ENCODE peak calls at places on chromosomes 1 and 21, in eight cellular contexts. B is thyroid gland; R is sigmoid colon; I is PC-3; C is Panc1; G is testis; V is effector memory CD4-positive, alpha-beta T cell; U is HAP-1. E is an unnamed sample.

GRCh38 chr1:201501144-201501543 is 5.8 kb downstream of the CSRP1 start:
- DNase-seq in B (no peak), R (peak), I (no peak), C (no peak), G (no peak), V (no peak), U (no peak), E (no peak)

GRCh38 chr1:12709696-12710095 is 6.2 kb upstream of the AADACL3 start:
- DNase-seq in B (no peak), R (no peak), I (no peak), C (no peak), G (no peak), V (no peak), U (no peak), E (no peak)

GRCh38 chr1:107413951-107414350 is 273.1 kb downstream of the NTNG1 start:
- DNase-seq in B (no peak), R (no peak), I (peak), C (no peak), G (no peak), V (no peak), U (no peak), E (no peak)

GRCh38 chr1:94143173-94143808 is 22.3 kb upstream of the ABCA4 start:
- DNase-seq in B (no peak), R (no peak), I (no peak), C (no peak), G (no peak), V (no peak), U (no peak), E (peak)

GRCh38 chr1:230084408-230085177 is 17.6 kb downstream of the GALNT2 start:
- DNase-seq in B (no peak), R (no peak), I (peak), C (peak), G (peak), V (no peak), U (no peak), E (peak)

GRCh38 chr21:42652527-42653491 is 612 bp upstream of the PDE9A start:
- DNase-seq in B (peak), R (peak), I (peak), C (no peak), G (peak), V (no peak), U (peak), E (no peak)

GRCh38 chr1:114274621-114275317 is 121.1 kb upstream of the SYT6 start:
- DNase-seq in B (no peak), R (no peak), I (no peak), C (no peak), G (no peak), V (no peak), U (no peak), E (no peak)

GRCh38 chr21:27802816-27803475 is 836.1 kb upstream of the ADAMTS5 start:
- DNase-seq in B (no peak), R (no peak), I (peak), C (no peak), G (peak), V (no peak), U (peak), E (peak)

GRCh38 chr1:38028105-38028591 is 15.6 kb downstream of the UTP11 start:
- DNase-seq in B (no peak), R (no peak), I (peak), C (no peak), G (no peak), V (no peak), U (no peak), E (no peak)

GRCh38 chr1:112002525-112002924 is 13.1 kb upstream of the KCND3 start:
- DNase-seq in B (no peak), R (no peak), I (no peak), C (no peak), G (no peak), V (no peak), U (no peak), E (no peak)

GRCh38 chr1:63969461-63969893 is 195.7 kb downstream of the ROR1 start:
- DNase-seq in B (no peak), R (no peak), I (peak), C (no peak), G (no peak), V (no peak), U (no peak), E (no peak)

GRCh38 chr1:197986817-197987216 is 69.6 kb downstream of the LHX9 start:
- DNase-seq in B (no peak), R (no peak), I (no peak), C (no peak), G (no peak), V (no peak), U (no peak), E (no peak)

GRCh38 chr1:4527819-4528218 is 126.6 kb upstream of the AJAP1 start:
- DNase-seq in B (no peak), R (no peak), I (no peak), C (no peak), G (no peak), V (no peak), U (no peak), E (no peak)

GRCh38 chr1:158527190-158527815 is 26.9 kb downstream of the OR6Y1 start:
- DNase-seq in B (no peak), R (no peak), I (peak), C (no peak), G (no peak), V (no peak), U (no peak), E (no peak)

GRCh38 chr1:59845091-59845490 is 30.3 kb downstream of the HOOK1 start:
- DNase-seq in B (no peak), R (no peak), I (no peak), C (no peak), G (no peak), V (no peak), U (peak), E (no peak)

GRCh38 chr21:41603476-41603875 is 95.5 kb upstream of the TMPRSS2 start:
- DNase-seq in B (no peak), R (peak), I (no peak), C (no peak), G (no peak), V (no peak), U (no peak), E (no peak)

GRCh38 chr1:239354211-239354610 is 32.2 kb upstream of the CHRM3 start:
- DNase-seq in B (no peak), R (no peak), I (no peak), C (no peak), G (no peak), V (no peak), U (no peak), E (no peak)

GRCh38 chr1:85566890-85567289 is 13.7 kb upstream of the CCN1 start:
- DNase-seq in B (no peak), R (no peak), I (no peak), C (no peak), G (no peak), V (no peak), U (no peak), E (no peak)
- H3K4me3 ChIP-seq in B (no peak), R (no peak), I (no peak), C (no peak), G (no peak), V (no peak), U (no peak), E (no peak)

GRCh38 chr1:160711528-160712311 is at the start of gene CD48:
- DNase-seq in B (no peak), R (no peak), I (no peak), C (no peak), G (no peak), V (peak), U (no peak), E (no peak)

GRCh38 chr1:160708118-160708517 is 3.5 kb downstream of the CD48 start:
- DNase-seq in B (no peak), R (no peak), I (no peak), C (no peak), G (no peak), V (no peak), U (no peak), E (no peak)

GRCh38 chr1:160710531-160711252 is 930 bp downstream of the CD48 start:
- DNase-seq in B (no peak), R (no peak), I (no peak), C (no peak), G (no peak), V (no peak), U (no peak), E (no peak)

GRCh38 chr1:160708821-160709220 is 2.8 kb downstream of the CD48 start:
- DNase-seq in B (no peak), R (no peak), I (no peak), C (no peak), G (no peak), V (no peak), U (no peak), E (no peak)

GRCh38 chr1:160709715-160710114 is 1.9 kb downstream of the CD48 start:
- DNase-seq in B (no peak), R (no peak), I (no peak), C (no peak), G (no peak), V (no peak), U (no peak), E (no peak)
- H3K4me3 ChIP-seq in B (no peak), R (no peak), I (no peak), C (no peak), G (no peak), V (peak), U (no peak), E (no peak)

DNA sequence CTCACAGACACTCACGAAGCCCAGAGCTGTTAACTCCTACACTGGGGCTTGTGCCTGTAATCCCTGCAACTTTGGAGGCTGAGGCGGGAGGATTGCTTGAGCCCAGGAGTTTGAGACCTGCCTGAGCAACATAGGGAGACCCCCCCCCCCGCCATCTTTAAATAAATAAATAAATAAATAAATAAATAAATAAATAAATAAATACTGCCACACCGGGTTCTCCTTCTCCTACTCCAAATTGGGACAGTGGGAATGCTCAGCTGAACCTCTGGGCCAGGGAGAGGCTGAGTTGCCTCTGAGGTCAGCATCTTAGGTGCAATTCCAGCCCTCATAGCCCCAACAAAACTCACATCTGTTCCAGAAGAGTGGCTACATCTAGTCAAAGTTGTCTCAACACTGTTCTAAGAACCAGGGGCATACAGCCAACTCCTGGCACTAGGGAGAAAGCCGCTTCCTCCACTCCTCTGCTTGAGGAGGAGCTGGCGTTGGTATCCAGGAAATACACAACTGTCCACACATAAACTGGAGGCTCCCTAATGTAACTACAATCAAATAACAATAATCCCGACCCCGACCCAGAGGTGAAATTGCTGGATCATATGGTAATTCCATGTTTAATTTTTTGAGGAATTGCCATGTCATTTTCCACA is 27.0 kb downstream of the C1orf216 start:
- DNase-seq in B (peak), R (no peak), I (no peak), C (no peak), G (no peak), V (no peak), U (no peak), E (no peak)
- H3K4me3 ChIP-seq in B (no peak), R (no peak), I (no peak), C (no peak), G (no peak), V (no peak), U (no peak), E (no peak)

GRCh38 chr1:236140705-236141446 is 1.5 kb upstream of the GPR137B start:
- DNase-seq in B (no peak), R (no peak), I (no peak), C (no peak), G (no peak), V (no peak), U (no peak), E (no peak)
- H3K4me3 ChIP-seq in B (no peak), R (peak), I (peak), C (peak), G (peak), V (peak), U (no peak), E (peak)

DNA sequence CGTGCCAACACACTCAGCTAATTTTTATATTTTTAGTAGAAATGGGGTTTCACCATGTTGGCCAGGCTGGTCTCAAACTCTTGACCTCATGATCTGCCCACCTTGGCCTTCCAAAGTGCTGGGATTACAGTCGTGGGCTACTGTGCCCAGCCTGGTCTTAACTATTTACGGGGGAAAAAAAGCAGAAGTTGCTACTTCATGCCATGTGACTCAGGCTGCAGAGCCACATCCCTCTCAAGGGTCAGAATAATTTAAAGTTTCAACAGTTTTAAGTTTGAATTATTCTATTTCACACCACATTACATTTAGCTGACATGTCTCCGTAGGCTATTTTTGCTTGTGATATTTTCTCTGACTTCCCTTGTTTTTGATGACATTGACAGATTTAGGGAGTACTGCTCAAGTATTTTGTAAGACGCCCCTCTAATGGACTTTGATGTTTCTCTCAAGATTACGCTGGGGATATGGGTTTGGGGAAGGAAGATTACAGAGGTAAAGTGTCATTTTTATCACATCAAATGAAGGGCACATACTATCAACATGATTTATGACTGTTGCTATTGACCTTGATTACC is 14.6 kb upstream of the AGBL4 start:
- DNase-seq in B (no peak), R (no peak), I (no peak), C (no peak), G (no peak), V (no peak), U (no peak), E (no peak)
- H3K4me3 ChIP-seq in B (no peak), R (no peak), I (no peak), C (no peak), G (no peak), V (no peak), U (no peak), E (no peak)

GRCh38 chr1:55210990-55211389 is 4.2 kb downstream of the USP24 start:
- DNase-seq in B (no peak), R (no peak), I (no peak), C (no peak), G (no peak), V (no peak), U (no peak), E (no peak)
- H3K4me3 ChIP-seq in B (no peak), R (peak), I (no peak), C (no peak), G (no peak), V (no peak), U (no peak), E (no peak)

GRCh38 chr1:78225153-78225552 is 179.4 kb downstream of the GIPC2 start:
- DNase-seq in B (no peak), R (no peak), I (peak), C (no peak), G (no peak), V (no peak), U (no peak), E (no peak)

GRCh38 chr1:78222962-78223358 is 177.2 kb downstream of the GIPC2 start:
- DNase-seq in B (no peak), R (no peak), I (no peak), C (no peak), G (no peak), V (no peak), U (no peak), E (no peak)

GRCh38 chr1:78226784-78227183 is 181.0 kb downstream of the GIPC2 start:
- DNase-seq in B (no peak), R (peak), I (no peak), C (no peak), G (no peak), V (no peak), U (no peak), E (no peak)

GRCh38 chr1:78223417-78224215 is 177.8 kb downstream of the GIPC2 start:
- DNase-seq in B (no peak), R (no peak), I (peak), C (no peak), G (no peak), V (no peak), U (no peak), E (no peak)

DNA sequence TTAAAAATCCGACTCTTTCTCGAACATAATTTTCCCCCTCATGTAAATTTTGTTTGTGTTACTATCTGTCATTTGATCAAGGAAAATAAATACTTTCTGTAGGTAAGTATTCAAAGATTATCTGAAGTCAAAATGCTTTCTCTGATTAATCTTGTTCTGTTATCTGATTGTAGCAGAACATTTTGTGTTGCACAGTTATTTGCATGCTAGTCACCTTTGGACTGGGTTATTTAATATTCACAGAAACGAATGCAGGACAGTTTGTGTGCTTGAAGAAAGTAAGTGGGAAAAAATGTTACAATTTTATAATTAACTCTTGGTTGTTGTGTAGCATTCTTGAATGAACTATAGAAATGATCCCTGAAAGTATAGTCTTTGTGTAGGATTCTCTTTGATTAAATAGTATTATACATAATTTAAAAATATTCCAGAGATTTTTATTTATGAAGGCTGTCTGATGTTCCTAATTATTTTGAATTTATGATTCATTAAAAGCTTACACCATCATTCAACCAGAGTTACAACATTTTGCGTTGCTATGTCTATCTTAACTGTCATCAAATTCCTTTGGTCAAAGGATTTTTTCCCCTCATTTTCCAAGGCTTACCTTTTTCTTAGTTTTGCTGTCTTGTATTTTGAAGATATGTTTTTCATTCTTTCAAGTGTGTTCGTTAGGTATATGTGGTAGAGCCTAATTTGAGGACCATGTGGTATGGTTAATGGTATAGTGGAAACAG is 176.6 kb downstream of the GIPC2 start:
- DNase-seq in B (no peak), R (no peak), I (no peak), C (no peak), G (no peak), V (no peak), U (no peak), E (no peak)
- H3K4me3 ChIP-seq in B (no peak), R (no peak), I (no peak), C (no peak), G (no peak), V (no peak), U (no peak), E (no peak)

GRCh38 chr1:191892716-191893115 is 265.5 kb upstream of the RGS18 start:
- DNase-seq in B (no peak), R (no peak), I (no peak), C (no peak), G (no peak), V (no peak), U (no peak), E (no peak)

GRCh38 chr1:191895049-191895448 is 263.2 kb upstream of the RGS18 start:
- DNase-seq in B (no peak), R (no peak), I (no peak), C (no peak), G (no peak), V (no peak), U (no peak), E (no peak)

GRCh38 chr1:191889623-191890003 is 268.6 kb upstream of the RGS18 start:
- DNase-seq in B (no peak), R (no peak), I (no peak), C (no peak), G (no peak), V (no peak), U (no peak), E (no peak)

GRCh38 chr1:191886977-191887376 is 271.3 kb upstream of the RGS18 start:
- DNase-seq in B (no peak), R (no peak), I (no peak), C (no peak), G (no peak), V (no peak), U (no peak), E (no peak)

GRCh38 chr1:191888996-191889622 is 269.2 kb upstream of the RGS18 start:
- DNase-seq in B (no peak), R (no peak), I (no peak), C (no peak), G (no peak), V (no peak), U (no peak), E (no peak)
- H3K4me3 ChIP-seq in B (no peak), R (no peak), I (no peak), C (no peak), G (no peak), V (no peak), U (no peak), E (no peak)

GRCh38 chr1:172894345-172895049 is 156.2 kb downstream of the TNFSF18 start:
- DNase-seq in B (no peak), R (no peak), I (no peak), C (no peak), G (no peak), V (no peak), U (no peak), E (no peak)

GRCh38 chr1:172893146-172893841 is 157.4 kb downstream of the TNFSF18 start:
- DNase-seq in B (no peak), R (no peak), I (peak), C (no peak), G (peak), V (no peak), U (no peak), E (no peak)

GRCh38 chr1:172897738-172898137 is 153.0 kb downstream of the TNFSF18 start:
- DNase-seq in B (no peak), R (no peak), I (peak), C (no peak), G (no peak), V (no peak), U (no peak), E (no peak)

GRCh38 chr1:172895761-172896160 is 155.0 kb downstream of the TNFSF18 start:
- DNase-seq in B (no peak), R (no peak), I (peak), C (no peak), G (no peak), V (no peak), U (peak), E (no peak)

GRCh38 chr1:172895050-172895460 is 155.7 kb downstream of the TNFSF18 start:
- DNase-seq in B (no peak), R (no peak), I (peak), C (no peak), G (no peak), V (no peak), U (no peak), E (no peak)
- H3K4me3 ChIP-seq in B (no peak), R (peak), I (peak), C (no peak), G (no peak), V (peak), U (no peak), E (no peak)

E was measured in astrocyte of the cerebellum.